ENCODE peak calls at places on chromosome 11, in eight cellular contexts. G, N, O, I, F, T, J and Y are unnamed samples.

GRCh38 chr11:41177791-41178190 is 281.7 kb downstream of the LRRC4C start:
- DNase-seq in T (no peak), G (no peak), N (no peak), I (no peak), F (no peak), O (peak; percentile 6), J (no peak), Y (no peak)

GRCh38 chr11:36726420-36726819 is 128.4 kb upstream of the RAG2 start:
- DNase-seq in J (no peak), T (no peak), N (no peak), G (no peak), F (no peak), I (no peak), O (no peak), Y (no peak)

GRCh38 chr11:133228406-133229330 is 303.6 kb downstream of the OPCML start:
- DNase-seq in N (no peak), J (peak; percentile 43), F (no peak), T (no peak), G (peak; percentile 71), I (no peak), O (no peak), Y (peak; percentile 38)

GRCh38 chr11:90805172-90805571 is 582.3 kb upstream of the CHORDC1 start:
- DNase-seq in G (no peak), N (no peak), F (no peak), J (no peak), I (no peak), T (no peak), O (peak; percentile 8), Y (no peak)

GRCh38 chr11:119085523-119085878 is 820 bp downstream of the HMBS start:
- DNase-seq in N (no peak), G (peak; percentile 60), F (peak; percentile 34), T (peak; percentile 32), J (no peak), O (no peak), I (no peak), Y (no peak)

GRCh38 chr11:114377612-114378267 is 22.6 kb downstream of the C11orf71 start:
- DNase-seq in N (no peak), I (no peak), O (peak; percentile 13), F (no peak), T (no peak), J (no peak), G (no peak), Y (peak; percentile 34)

GRCh38 chr11:1153105-1153950 is 4.4 kb upstream of the MUC5AC start:
- DNase-seq in J (peak; percentile 34), I (no peak), T (no peak), O (no peak), G (peak; percentile 46), N (no peak), F (peak; percentile 15), Y (no peak)

GRCh38 chr11:70524096-70524922 is 126.0 kb downstream of the CTTN start:
- DNase-seq in I (no peak), G (no peak), F (no peak), O (no peak), N (no peak), J (no peak), T (no peak), Y (peak; percentile 7)

GRCh38 chr11:105167244-105167643 is 27.7 kb upstream of the CARD18 start:
- DNase-seq in F (no peak), J (no peak), T (no peak), O (no peak), I (no peak), N (no peak), G (no peak), Y (no peak)

GRCh38 chr11:70244698-70245097 is 25.8 kb upstream of the PPFIA1 start:
- DNase-seq in I (no peak), G (no peak), N (no peak), T (no peak), O (peak; percentile 84), J (no peak), F (no peak), Y (no peak)

GRCh38 chr11:99020324-99021225 is at the start of gene CNTN5:
- DNase-seq in J (peak; percentile 70), I (no peak), G (peak; percentile 86), F (peak; percentile 9), T (no peak), O (no peak), N (peak; percentile 51), Y (peak; percentile 87)

GRCh38 chr11:128764617-128765095 is 70.8 kb downstream of the FLI1 start:
- DNase-seq in I (no peak), G (no peak), F (no peak), J (no peak), N (no peak), O (no peak), T (no peak), Y (no peak)

GRCh38 chr11:122803306-122803705 is 35.0 kb upstream of the CRTAM start:
- DNase-seq in T (no peak), J (no peak), F (no peak), O (peak; percentile 95), G (no peak), I (no peak), N (no peak), Y (no peak)

GRCh38 chr11:65524010-65524746 is 705 bp upstream of the SCYL1 start:
- DNase-seq in F (peak; percentile 14), O (no peak), G (no peak), T (peak; percentile 13), I (no peak), N (no peak), J (peak; percentile 66), Y (no peak)

GRCh38 chr11:107665016-107665415 is 46.8 kb downstream of the SLN start:
- DNase-seq in N (peak; percentile 17), G (no peak), J (no peak), O (peak; percentile 9), F (no peak), T (no peak), I (no peak), Y (no peak)

GRCh38 chr11:87139475-87139874 is 101.7 kb downstream of the TMEM135 start:
- DNase-seq in O (no peak), J (no peak), F (no peak), I (no peak), G (no peak), N (no peak), T (no peak), Y (no peak)

GRCh38 chr11:35550374-35551036 is 25.1 kb upstream of the PAMR1 start:
- DNase-seq in F (no peak), O (no peak), I (no peak), G (no peak), T (no peak), N (no peak), J (no peak), Y (no peak)

GRCh38 chr11:3046190-3046589 is 11.0 kb downstream of the CARS1 start:
- DNase-seq in G (peak; percentile 61), F (no peak), I (no peak), J (no peak), T (no peak), O (no peak), N (no peak), Y (no peak)

GRCh38 chr11:64007629-64008282 is 21.5 kb downstream of the OTUB1 start:
- DNase-seq in T (no peak), I (no peak), G (peak; percentile 82), J (peak; percentile 72), O (no peak), N (peak; percentile 69), F (no peak), Y (peak; percentile 90)

GRCh38 chr11:117255966-117256365 is 23.5 kb downstream of the RNF214 start:
- DNase-seq in J (no peak), T (no peak), N (no peak), O (no peak), G (no peak), F (no peak), I (no peak), Y (no peak)

GRCh38 chr11:2834893-2835767 is 50.4 kb downstream of the CDKN1C start:
- DNase-seq in N (no peak), F (no peak), I (no peak), O (peak; percentile 34), G (no peak), J (no peak), T (no peak), Y (no peak)

GRCh38 chr11:128195057-128195751 is 392.2 kb downstream of the ETS1 start:
- DNase-seq in O (no peak), G (no peak), N (no peak), T (no peak), F (no peak), J (no peak), I (no peak), Y (no peak)

GRCh38 chr11:76236092-76237026 is 30.1 kb upstream of the WNT11 start:
- DNase-seq in I (peak; percentile 26), J (no peak), O (peak; percentile 74), G (peak; percentile 88), T (peak; percentile 52), N (no peak), F (peak; percentile 67), Y (peak; percentile 81)

GRCh38 chr11:94845622-94846021 is 77.5 kb downstream of the AMOTL1 start:
- DNase-seq in I (no peak), F (no peak), O (peak; percentile 65), G (no peak), T (no peak), J (no peak), N (no peak), Y (no peak)

GRCh38 chr11:36475192-36475591 is 34.9 kb downstream of the TRAF6 start:
- DNase-seq in I (no peak), N (no peak), G (no peak), T (no peak), F (no peak), O (no peak), J (no peak), Y (no peak)

GRCh38 chr11:117877120-117877784 is 794 bp upstream of the FXYD6 start:
- DNase-seq in O (no peak), T (no peak), J (no peak), F (no peak), N (no peak), G (no peak), I (no peak), Y (no peak)

GRCh38 chr11:118918128-118918685 is 7.5 kb downstream of the BCL9L start:
- DNase-seq in I (peak; percentile 23), F (no peak), O (peak; percentile 92), G (peak; percentile 78), N (no peak), J (peak; percentile 73), T (no peak), Y (peak; percentile 97)

GRCh38 chr11:123525511-123525918 is 95.4 kb downstream of the GRAMD1B start:
- DNase-seq in J (no peak), I (no peak), N (peak; percentile 45), F (no peak), G (peak; percentile 52), O (no peak), T (no peak), Y (no peak)

GRCh38 chr11:119783466-119784400 is 54.7 kb upstream of the NECTIN1 start:
- DNase-seq in J (no peak), O (no peak), N (no peak), F (no peak), G (no peak), I (no peak), T (no peak), Y (no peak)

GRCh38 chr11:70621241-70621640 is 222.9 kb downstream of the CTTN start:
- DNase-seq in J (no peak), T (no peak), F (no peak), G (no peak), O (no peak), N (no peak), I (no peak), Y (no peak)

GRCh38 chr11:99513368-99513767 is 492.6 kb downstream of the CNTN5 start:
- DNase-seq in O (no peak), J (no peak), G (no peak), I (no peak), T (no peak), F (no peak), N (no peak), Y (no peak)

GRCh38 chr11:69436041-69436982 is 45.2 kb upstream of the LINC01488 start:
- DNase-seq in J (no peak), F (no peak), N (no peak), G (no peak), T (no peak), I (no peak), O (no peak), Y (no peak)

GRCh38 chr11:73271936-73272679 is at the start of gene P2RY6:
- DNase-seq in G (peak; percentile 50), J (no peak), F (no peak), T (no peak), I (no peak), O (peak; percentile 80), N (no peak), Y (no peak)

GRCh38 chr11:46916251-46916650 is 2.1 kb downstream of the LRP4 start:
- DNase-seq in N (no peak), O (no peak), G (no peak), T (no peak), I (no peak), F (no peak), J (no peak), Y (no peak)